ENCODE peak calls at places on chromosome 19, in four cellular contexts. J is NCI-H524, Y is H4, A is IMR-90. O is an unnamed sample.

GRCh38 chr19:45211751-45212381 is 33.3 kb downstream of the BLOC1S3 start:
- DNase-seq in J (no peak), Y (no peak), A (no peak), O (no peak)

GRCh38 chr19:17948474-17948966 is 15.7 kb downstream of the CCDC124 start:
- DNase-seq in J (peak), Y (no peak), A (no peak), O (no peak)

GRCh38 chr19:19321143-19321577 is 531 bp downstream of the MAU2 start:
- DNase-seq in J (peak), Y (no peak), A (no peak), O (no peak)

GRCh38 chr19:12484011-12484370 is 625 bp downstream of the ZNF709 start:
- DNase-seq in J (no peak), Y (no peak), A (peak), O (no peak)

GRCh38 chr19:2282062-2282861 is at the start of gene PEAK3:
- DNase-seq in J (no peak), Y (no peak), A (peak), O (no peak)

GRCh38 chr19:55070755-55071502 is 4.7 kb upstream of the EPS8L1 start:
- DNase-seq in J (no peak), Y (peak), A (peak), O (no peak)

GRCh38 chr19:6453951-6454565 is 5.5 kb downstream of the SLC25A23 start:
- DNase-seq in J (no peak), Y (no peak), A (no peak), O (no peak)

GRCh38 chr19:13832096-13832495 is 36.9 kb downstream of the ZSWIM4 start:
- DNase-seq in J (no peak), Y (no peak), A (no peak), O (no peak)

GRCh38 chr19:40398417-40399056 is 8.6 kb upstream of the HIPK4 start:
- DNase-seq in J (peak), Y (no peak), A (no peak), O (no peak)

GRCh38 chr19:2199215-2199614 is 35.5 kb downstream of the DOT1L start:
- DNase-seq in J (no peak), Y (no peak), A (no peak), O (no peak)

GRCh38 chr19:18939922-18940775 is 868 bp downstream of the HOMER3 start:
- DNase-seq in J (no peak), Y (no peak), A (peak), O (no peak)

GRCh38 chr19:51691122-51692064 is 1.7 kb upstream of the SPACA6 start:
- DNase-seq in J (no peak), Y (peak), A (peak), O (no peak)

GRCh38 chr19:20367811-20368294 is 197.7 kb downstream of the ZNF737 start:
- DNase-seq in J (peak), Y (no peak), A (no peak), O (peak)

GRCh38 chr19:55368106-55368505 is 2.2 kb downstream of the IL11 start:
- DNase-seq in J (no peak), Y (no peak), A (no peak), O (no peak)

GRCh38 chr19:16366433-16367268 is 42.0 kb downstream of the KLF2 start:
- DNase-seq in J (no peak), Y (no peak), A (no peak), O (no peak)

GRCh38 chr19:16342002-16342715 is 17.5 kb downstream of the KLF2 start:
- DNase-seq in J (no peak), Y (no peak), A (no peak), O (no peak)

GRCh38 chr19:2266183-2266993 is 10.2 kb upstream of the JSRP1 start:
- DNase-seq in J (no peak), Y (peak), A (peak), O (no peak)

GRCh38 chr19:29663861-29664752 is 1.2 kb upstream of the PLEKHF1 start:
- DNase-seq in J (no peak), Y (no peak), A (peak), O (no peak)

GRCh38 chr19:55174425-55175116 is 5.5 kb downstream of the SYT5 start:
- DNase-seq in J (no peak), Y (no peak), A (no peak), O (no peak)

GRCh38 chr19:40341601-40342482 is 6.4 kb downstream of the C19orf47 start:
- DNase-seq in J (no peak), Y (no peak), A (no peak), O (no peak)

GRCh38 chr19:39390460-39390758 is 497 bp downstream of the PAF1 start:
- DNase-seq in J (no peak), Y (no peak), A (no peak), O (no peak)

GRCh38 chr19:56266060-56266459 is 6.5 kb upstream of the EDDM13 start:
- DNase-seq in J (no peak), Y (no peak), A (no peak), O (no peak)

GRCh38 chr19:38337360-38337653 is 1.7 kb downstream of the CATSPERG start:
- DNase-seq in J (peak), Y (no peak), A (no peak), O (no peak)

GRCh38 chr19:7846247-7846646 is 16.2 kb downstream of the EVI5L start:
- DNase-seq in J (no peak), Y (no peak), A (no peak), O (no peak)

GRCh38 chr19:2636897-2637683 is 65.4 kb downstream of the GNG7 start:
- DNase-seq in J (peak), Y (no peak), A (peak), O (no peak)

GRCh38 chr19:46014534-46014933 is 8.3 kb downstream of the PGLYRP1 start:
- DNase-seq in J (no peak), Y (no peak), A (no peak), O (no peak)

GRCh38 chr19:18608805-18609716 is 2.5 kb upstream of the CRLF1 start:
- DNase-seq in J (no peak), Y (no peak), A (no peak), O (no peak)

GRCh38 chr19:17292301-17293074 is 10.7 kb downstream of the ABHD8 start:
- DNase-seq in J (peak), Y (peak), A (peak), O (peak)

GRCh38 chr19:41364546-41365391 is 820 bp upstream of the B9D2 start:
- DNase-seq in J (no peak), Y (no peak), A (peak), O (no peak)

GRCh38 chr19:33270769-33271168 is 31.6 kb downstream of the CEBPA start:
- DNase-seq in J (no peak), Y (no peak), A (no peak), O (no peak)

GRCh38 chr19:32570081-32570785 is 10.8 kb upstream of the PDCD5 start:
- DNase-seq in J (peak), Y (peak), A (peak), O (peak)

GRCh38 chr19:18915639-18916038 is 3.5 kb downstream of the COPE start:
- DNase-seq in J (peak), Y (peak), A (peak), O (no peak)

GRCh38 chr19:55083004-55083850 is 7.6 kb downstream of the EPS8L1 start:
- DNase-seq in J (no peak), Y (no peak), A (no peak), O (no peak)

GRCh38 chr19:12788682-12789097 is 2.6 kb upstream of the JUNB start:
- DNase-seq in J (peak), Y (peak), A (peak), O (peak)

GRCh38 chr19:35577918-35578317 is 8.1 kb upstream of the PMIS2 start:
- DNase-seq in J (no peak), Y (no peak), A (no peak), O (no peak)

GRCh38 chr19:1315470-1316166 is 29.9 kb downstream of the EFNA2 start:
- DNase-seq in J (peak), Y (no peak), A (peak), O (no peak)

GRCh38 chr19:18879579-18880373 is 16.2 kb downstream of the CERS1 start:
- DNase-seq in J (no peak), Y (no peak), A (no peak), O (no peak)

O was measured in DMS 273 treated with DMSO at 0.1 percent for 48 hours.